ENCODE peak calls at places on chromosome 19, in five cellular contexts. One of them, this sample, is unnamed.

GRCh38 chr19:39599116-39599515 is 3.2 kb upstream of the LGALS13 start:
- DNase-seq in aorta: no peak
- DNase-seq in heart left ventricle: no peak
- DNase-seq in breast epithelium: no peak
- DNase-seq in esophagus squamous epithelium: no peak
- DNase-seq in this sample: no peak

GRCh38 chr19:1151917-1152601 is 22.0 kb downstream of the SBNO2 start:
- DNase-seq in aorta: no peak
- DNase-seq in breast epithelium: no peak
- DNase-seq in esophagus squamous epithelium: no peak
- DNase-seq in heart left ventricle: peak; percentile 73
- DNase-seq in this sample: no peak

GRCh38 chr19:2973229-2973628 is 4.1 kb upstream of the TLE6 start:
- DNase-seq in esophagus squamous epithelium: no peak
- DNase-seq in heart left ventricle: peak; percentile 75
- DNase-seq in aorta: no peak
- DNase-seq in breast epithelium: no peak
- DNase-seq in this sample: no peak

GRCh38 chr19:47518139-47518538 is 3.3 kb upstream of the NAPA start:
- DNase-seq in heart left ventricle: no peak
- DNase-seq in esophagus squamous epithelium: no peak
- DNase-seq in aorta: no peak
- DNase-seq in breast epithelium: no peak
- DNase-seq in this sample: no peak

GRCh38 chr19:1773173-1773572 is 19.9 kb downstream of the ONECUT3 start:
- DNase-seq in esophagus squamous epithelium: no peak
- DNase-seq in heart left ventricle: no peak
- DNase-seq in aorta: no peak
- DNase-seq in breast epithelium: no peak
- DNase-seq in this sample: no peak

GRCh38 chr19:3818479-3818878 is 32.3 kb upstream of the MATK start:
- DNase-seq in aorta: no peak
- DNase-seq in breast epithelium: no peak
- DNase-seq in heart left ventricle: no peak
- DNase-seq in esophagus squamous epithelium: no peak
- DNase-seq in this sample: no peak

GRCh38 chr19:15237759-15238638 is 5.8 kb upstream of the EPHX3 start:
- DNase-seq in esophagus squamous epithelium: no peak
- DNase-seq in breast epithelium: no peak
- DNase-seq in heart left ventricle: no peak
- DNase-seq in aorta: no peak
- DNase-seq in this sample: no peak

GRCh38 chr19:53642381-53643099 is 10.7 kb downstream of the DPRX start:
- DNase-seq in esophagus squamous epithelium: no peak
- DNase-seq in breast epithelium: no peak
- DNase-seq in aorta: no peak
- DNase-seq in heart left ventricle: no peak
- DNase-seq in this sample: no peak

GRCh38 chr19:35090795-35091214 is 24.8 kb upstream of the FXYD3 start:
- DNase-seq in heart left ventricle: no peak
- DNase-seq in breast epithelium: no peak
- DNase-seq in aorta: no peak
- DNase-seq in esophagus squamous epithelium: no peak
- DNase-seq in this sample: no peak

GRCh38 chr19:46944918-46945628 is 74.6 kb upstream of the NPAS1 start:
- DNase-seq in heart left ventricle: peak; percentile 75
- DNase-seq in esophagus squamous epithelium: no peak
- DNase-seq in breast epithelium: no peak
- DNase-seq in aorta: peak; percentile 89
- DNase-seq in this sample: no peak

GRCh38 chr19:51712461-51713081 is 11.2 kb downstream of the HAS1 start:
- DNase-seq in heart left ventricle: no peak
- DNase-seq in breast epithelium: no peak
- DNase-seq in esophagus squamous epithelium: no peak
- DNase-seq in aorta: no peak
- DNase-seq in this sample: no peak

GRCh38 chr19:39307233-39307821 is 11.1 kb downstream of the IFNL1 start:
- DNase-seq in heart left ventricle: no peak
- DNase-seq in breast epithelium: no peak
- DNase-seq in esophagus squamous epithelium: no peak
- DNase-seq in aorta: peak; percentile 74
- DNase-seq in this sample: no peak

GRCh38 chr19:47231215-47232054 is 436 bp upstream of the BBC3 start:
- DNase-seq in aorta: peak; percentile 97
- DNase-seq in esophagus squamous epithelium: peak; percentile 51
- DNase-seq in breast epithelium: peak; percentile 85
- DNase-seq in heart left ventricle: peak; percentile 95
- DNase-seq in this sample: peak; percentile 93

GRCh38 chr19:49559928-49560327 is 20.4 kb downstream of the NOSIP start:
- DNase-seq in aorta: no peak
- DNase-seq in esophagus squamous epithelium: no peak
- DNase-seq in heart left ventricle: no peak
- DNase-seq in breast epithelium: no peak
- DNase-seq in this sample: no peak

GRCh38 chr19:955803-956746 is 28.1 kb upstream of the WDR18 start:
- DNase-seq in heart left ventricle: no peak
- DNase-seq in esophagus squamous epithelium: no peak
- DNase-seq in aorta: no peak
- DNase-seq in breast epithelium: no peak
- DNase-seq in this sample: no peak

GRCh38 chr19:43780706-43781525 is at the start of gene KCNN4:
- DNase-seq in esophagus squamous epithelium: peak; percentile 40
- DNase-seq in heart left ventricle: no peak
- DNase-seq in breast epithelium: no peak
- DNase-seq in aorta: peak; percentile 77
- DNase-seq in this sample: peak; percentile 34

GRCh38 chr19:30120860-30121484 is 178.9 kb downstream of the URI1 start:
- DNase-seq in aorta: no peak
- DNase-seq in esophagus squamous epithelium: no peak
- DNase-seq in heart left ventricle: no peak
- DNase-seq in breast epithelium: no peak
- DNase-seq in this sample: no peak

GRCh38 chr19:40718774-40719391 is 2.0 kb downstream of the ITPKC start:
- DNase-seq in heart left ventricle: peak; percentile 74
- DNase-seq in aorta: peak; percentile 87
- DNase-seq in breast epithelium: peak; percentile 89
- DNase-seq in esophagus squamous epithelium: no peak
- DNase-seq in this sample: no peak

GRCh38 chr19:10289836-10290438 is at the start of gene ICAM5:
- DNase-seq in aorta: no peak
- DNase-seq in esophagus squamous epithelium: no peak
- DNase-seq in breast epithelium: no peak
- DNase-seq in heart left ventricle: no peak
- DNase-seq in this sample: no peak

GRCh38 chr19:53906211-53907192 is 2.6 kb upstream of the CACNG7 start:
- DNase-seq in heart left ventricle: peak; percentile 77
- DNase-seq in breast epithelium: no peak
- DNase-seq in aorta: peak; percentile 87
- DNase-seq in esophagus squamous epithelium: no peak
- DNase-seq in this sample: peak; percentile 53

GRCh38 chr19:40235238-40236025 is 8.9 kb upstream of the CCNP start:
- DNase-seq in breast epithelium: no peak
- DNase-seq in esophagus squamous epithelium: no peak
- DNase-seq in heart left ventricle: peak; percentile 27
- DNase-seq in aorta: no peak
- DNase-seq in this sample: no peak

GRCh38 chr19:50670102-50670380 is 20.8 kb downstream of the C19orf81 start:
- DNase-seq in breast epithelium: no peak
- DNase-seq in aorta: no peak
- DNase-seq in heart left ventricle: no peak
- DNase-seq in esophagus squamous epithelium: no peak
- DNase-seq in this sample: no peak

GRCh38 chr19:50668416-50669318 is 19.4 kb downstream of the C19orf81 start:
- DNase-seq in heart left ventricle: no peak
- DNase-seq in esophagus squamous epithelium: no peak
- DNase-seq in breast epithelium: no peak
- DNase-seq in aorta: no peak
- DNase-seq in this sample: no peak

GRCh38 chr19:50677636-50678035 is 28.4 kb downstream of the C19orf81 start:
- DNase-seq in heart left ventricle: no peak
- DNase-seq in esophagus squamous epithelium: no peak
- DNase-seq in aorta: no peak
- DNase-seq in breast epithelium: no peak
- DNase-seq in this sample: no peak

GRCh38 chr19:50669319-50670101 is 20.3 kb downstream of the C19orf81 start:
- DNase-seq in heart left ventricle: no peak
- DNase-seq in esophagus squamous epithelium: no peak
- DNase-seq in aorta: no peak
- DNase-seq in breast epithelium: no peak
- DNase-seq in this sample: no peak

GRCh38 chr19:50673118-50673517 is 23.9 kb downstream of the C19orf81 start:
- DNase-seq in breast epithelium: no peak
- DNase-seq in aorta: no peak
- DNase-seq in esophagus squamous epithelium: no peak
- DNase-seq in heart left ventricle: peak; percentile 31
- DNase-seq in this sample: no peak
- H3K27me3 ChIP-seq in breast epithelium: peaks cover 5% of the 10 kb centered on the region
- H3K27me3 ChIP-seq in aorta: no peaks in the 10 kb centered on the region
- H3K27me3 ChIP-seq in esophagus squamous epithelium: no peaks in the 10 kb centered on the region
- H3K27me3 ChIP-seq in heart left ventricle: peaks cover 79% of the 10 kb centered on the region
- H3K27me3 ChIP-seq in this sample: peaks cover 11% of the 10 kb centered on the region

GRCh38 chr19:32355309-32355708 is 9.9 kb downstream of the ZNF507 start:
- DNase-seq in aorta: no peak
- DNase-seq in breast epithelium: no peak
- DNase-seq in esophagus squamous epithelium: no peak
- DNase-seq in heart left ventricle: no peak
- DNase-seq in this sample: no peak

GRCh38 chr19:32354345-32354744 is 8.9 kb downstream of the ZNF507 start:
- DNase-seq in heart left ventricle: no peak
- DNase-seq in esophagus squamous epithelium: no peak
- DNase-seq in aorta: no peak
- DNase-seq in breast epithelium: no peak
- DNase-seq in this sample: no peak

GRCh38 chr19:32358311-32358710 is 12.9 kb downstream of the ZNF507 start:
- DNase-seq in breast epithelium: no peak
- DNase-seq in esophagus squamous epithelium: no peak
- DNase-seq in heart left ventricle: no peak
- DNase-seq in aorta: no peak
- DNase-seq in this sample: no peak

GRCh38 chr19:32359581-32359980 is 14.2 kb downstream of the ZNF507 start:
- DNase-seq in breast epithelium: no peak
- DNase-seq in aorta: no peak
- DNase-seq in esophagus squamous epithelium: no peak
- DNase-seq in heart left ventricle: no peak
- DNase-seq in this sample: no peak

GRCh38 chr19:32357720-32358119 is 12.3 kb downstream of the ZNF507 start:
- DNase-seq in heart left ventricle: no peak
- DNase-seq in aorta: no peak
- DNase-seq in breast epithelium: no peak
- DNase-seq in esophagus squamous epithelium: no peak
- DNase-seq in this sample: no peak
- H3K4me1 ChIP-seq in heart left ventricle: no peaks in the 10 kb centered on the region
- H3K4me1 ChIP-seq in aorta: peaks cover 4% of the 10 kb centered on the region
- H3K4me1 ChIP-seq in breast epithelium: no peaks in the 10 kb centered on the region
- H3K4me1 ChIP-seq in esophagus squamous epithelium: peaks cover 8% of the 10 kb centered on the region
- H3K4me1 ChIP-seq in this sample: no peaks in the 10 kb centered on the region

DNA sequence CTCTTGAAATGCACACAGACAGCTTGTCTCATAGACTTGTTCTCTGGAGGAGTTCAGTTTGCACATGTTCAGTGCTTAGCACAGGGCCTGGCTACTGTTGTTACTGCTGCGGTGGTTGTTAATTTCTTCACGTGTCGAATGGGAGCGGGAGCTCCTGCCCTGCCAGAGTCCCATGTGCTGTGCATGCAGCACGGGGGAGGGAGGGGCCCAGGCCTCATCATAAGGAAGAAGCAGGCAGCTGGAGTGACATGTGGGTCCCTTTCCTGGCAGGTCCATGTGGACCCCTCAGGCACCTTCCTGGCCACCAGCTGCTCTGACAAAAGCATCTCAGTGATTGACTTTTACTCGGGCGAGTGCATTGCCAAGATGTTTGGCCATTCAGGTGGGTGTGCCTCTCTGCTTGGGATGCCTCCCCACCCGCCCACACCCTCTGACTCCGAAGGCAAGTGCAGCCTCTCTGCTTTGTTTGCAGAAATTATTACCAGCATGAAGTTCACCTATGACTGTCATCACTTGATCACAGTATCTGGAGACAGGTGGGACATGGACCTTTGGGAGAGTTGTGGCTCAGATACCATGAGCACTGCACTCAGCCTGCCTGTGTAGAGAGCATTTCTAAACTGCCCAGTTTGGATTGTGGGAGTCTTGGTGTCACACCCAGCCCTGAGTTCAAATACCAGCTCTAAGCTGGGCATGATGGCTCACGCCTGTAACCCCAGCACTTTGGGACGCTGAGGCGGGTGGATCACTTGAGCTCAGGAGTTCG is 19.8 kb upstream of the OVOL3 start:
- DNase-seq in heart left ventricle: no peak
- DNase-seq in esophagus squamous epithelium: no peak
- DNase-seq in aorta: no peak
- DNase-seq in breast epithelium: no peak
- DNase-seq in this sample: no peak
- H3K36me3 ChIP-seq in heart left ventricle: no peaks in the 10 kb centered on the region
- H3K36me3 ChIP-seq in esophagus squamous epithelium: no peaks in the 10 kb centered on the region
- H3K36me3 ChIP-seq in aorta: no peaks in the 10 kb centered on the region
- H3K36me3 ChIP-seq in breast epithelium: no peaks in the 10 kb centered on the region
- H3K36me3 ChIP-seq in this sample: no peaks in the 10 kb centered on the region

DNA sequence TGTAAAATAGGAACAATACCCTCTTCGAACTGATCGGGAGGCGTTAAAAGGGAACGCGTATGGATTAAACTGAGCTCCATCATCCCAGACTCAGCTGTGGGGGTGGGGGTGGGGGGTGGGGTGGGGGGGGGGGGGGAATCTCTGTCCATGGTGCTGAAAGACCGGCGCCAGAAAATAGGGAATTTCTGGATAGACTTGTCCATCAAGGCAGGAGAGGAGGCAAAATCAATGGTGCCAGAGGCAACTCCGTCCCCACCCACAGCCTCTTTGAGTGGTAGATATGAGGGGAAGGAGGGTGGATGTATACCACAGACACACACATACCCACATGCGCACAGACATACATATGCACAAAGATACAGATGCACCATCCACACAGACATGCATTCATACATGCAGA is 37.4 kb downstream of the ZNF787 start:
- DNase-seq in heart left ventricle: no peak
- DNase-seq in breast epithelium: no peak
- DNase-seq in aorta: no peak
- DNase-seq in esophagus squamous epithelium: no peak
- DNase-seq in this sample: no peak
- H3K27me3 ChIP-seq in heart left ventricle: no peaks in the 10 kb centered on the region
- H3K27me3 ChIP-seq in breast epithelium: no peaks in the 10 kb centered on the region
- H3K27me3 ChIP-seq in aorta: no peaks in the 10 kb centered on the region
- H3K27me3 ChIP-seq in esophagus squamous epithelium: no peaks in the 10 kb centered on the region
- H3K27me3 ChIP-seq in this sample: no peaks in the 10 kb centered on the region

GRCh38 chr19:50676625-50677197 is 27.5 kb downstream of the C19orf81 start:
- DNase-seq in aorta: no peak
- DNase-seq in heart left ventricle: no peak
- DNase-seq in breast epithelium: no peak
- DNase-seq in esophagus squamous epithelium: no peak
- DNase-seq in this sample: no peak
- H3K4me1 ChIP-seq in aorta: no peaks in the 10 kb centered on the region
- H3K4me1 ChIP-seq in heart left ventricle: no peaks in the 10 kb centered on the region
- H3K4me1 ChIP-seq in breast epithelium: no peaks in the 10 kb centered on the region
- H3K4me1 ChIP-seq in esophagus squamous epithelium: no peaks in the 10 kb centered on the region
- H3K4me1 ChIP-seq in this sample: no peaks in the 10 kb centered on the region